ENCODE peak calls at places on chromosome 17, in five cellular contexts. C is nephron progenitor cell; E is OCI-M1; D is T-cell; Z is stimulated activated CD8-positive, alpha-beta memory T cell treated with anti-CD3 and anti-CD28 coated beads, Interleukin-7, amount 100 ng/mL, for 1 hour. N is an unnamed sample.

GRCh38 chr17:78495634-78496033 is 81.6 kb downstream of the DNAH17 start:
- DNase-seq in E (no peak), Z (no peak), D (no peak), C (no peak), N (no peak)

GRCh38 chr17:42072323-42073187 is 22.2 kb upstream of the C17orf113 start:
- DNase-seq in C (peak; percentile 72), Z (no peak), E (no peak), D (no peak), N (no peak)

GRCh38 chr17:21283482-21284318 is 811 bp upstream of the MAP2K3 start:
- DNase-seq in D (no peak), Z (no peak), E (no peak), C (peak; percentile 31), N (no peak)

GRCh38 chr17:21001813-21002221 is 41.0 kb downstream of the USP22 start:
- DNase-seq in C (no peak), E (peak; percentile 18), D (no peak), Z (no peak), N (no peak)

GRCh38 chr17:63434951-63435571 is 11.0 kb downstream of the CYB561 start:
- DNase-seq in C (no peak), Z (no peak), E (peak; percentile 62), D (peak; percentile 72), N (no peak)

GRCh38 chr17:10198509-10199249 is at the start of gene GAS7:
- DNase-seq in D (peak; percentile 47), C (peak; percentile 89), Z (no peak), E (no peak), N (no peak)

GRCh38 chr17:72514888-72515287 is 394.1 kb downstream of the SOX9 start:
- DNase-seq in C (no peak), D (no peak), E (no peak), Z (no peak), N (no peak)

GRCh38 chr17:20156196-20157077 is 147.3 kb downstream of the SPECC1 start:
- DNase-seq in C (peak; percentile 67), D (peak; percentile 4), E (peak; percentile 58), Z (no peak), N (no peak)

GRCh38 chr17:50258647-50259483 is 15.4 kb upstream of the TMEM92 start:
- DNase-seq in C (no peak), D (no peak), E (no peak), Z (no peak), N (no peak)

GRCh38 chr17:10875411-10875810 is 37.5 kb upstream of the PIRT start:
- DNase-seq in C (peak; percentile 79), D (no peak), Z (no peak), E (peak; percentile 28), N (no peak)

GRCh38 chr17:58329808-58330543 is 1.4 kb upstream of the TSPOAP1 start:
- DNase-seq in C (no peak), D (no peak), E (peak; percentile 91), Z (no peak), N (peak; percentile 13)

GRCh38 chr17:31313982-31314787 is at the start of gene EVI2B:
- DNase-seq in C (no peak), E (peak; percentile 93), D (no peak), Z (no peak), N (no peak)

GRCh38 chr17:64687959-64688358 is 25.9 kb upstream of the SMURF2 start:
- DNase-seq in C (no peak), E (no peak), Z (no peak), D (no peak), N (no peak)

GRCh38 chr17:44137891-44138709 is 3.6 kb upstream of the HROB start:
- DNase-seq in Z (no peak), C (peak; percentile 50), D (no peak), E (peak; percentile 86), N (peak; percentile 26)

GRCh38 chr17:64313577-64313976 is 50.5 kb upstream of the TEX2 start:
- DNase-seq in D (no peak), C (no peak), Z (no peak), E (no peak), N (no peak)

GRCh38 chr17:78390241-78391050 is 12.0 kb downstream of the PGS1 start:
- DNase-seq in C (no peak), D (no peak), Z (no peak), E (no peak), N (no peak)

GRCh38 chr17:67311551-67311950 is 54.8 kb downstream of the PSMD12 start:
- DNase-seq in Z (no peak), E (no peak), D (no peak), C (no peak), N (no peak)

GRCh38 chr17:50362661-50363060 is 10.3 kb downstream of the MRPL27 start:
- DNase-seq in E (no peak), Z (no peak), C (no peak), D (no peak), N (no peak)

GRCh38 chr17:73286863-73287296 is 24.9 kb downstream of the CDC42EP4 start:
- DNase-seq in Z (no peak), C (no peak), D (no peak), E (no peak), N (no peak)

GRCh38 chr17:74361613-74362391 is at the start of gene BTBD17:
- DNase-seq in C (peak; percentile 81), Z (no peak), E (peak; percentile 37), D (no peak), N (peak; percentile 14)

GRCh38 chr17:60744355-60744958 is 66.8 kb downstream of the BCAS3 start:
- DNase-seq in C (no peak), D (no peak), E (no peak), Z (no peak), N (no peak)

GRCh38 chr17:835263-835662 is 53.1 kb downstream of the MRM3 start:
- DNase-seq in Z (no peak), E (no peak), D (no peak), C (no peak), N (no peak)

GRCh38 chr17:27782791-27783206 is 17.5 kb downstream of the NOS2 start:
- DNase-seq in E (peak; percentile 26), C (no peak), Z (no peak), D (no peak), N (no peak)

GRCh38 chr17:7763919-7764318 is 46.4 kb downstream of the DNAH2 start:
- DNase-seq in C (no peak), E (no peak), Z (no peak), D (no peak), N (no peak)

GRCh38 chr17:67280279-67280678 is 35.3 kb upstream of the HELZ start:
- DNase-seq in E (no peak), C (no peak), Z (no peak), D (no peak), N (no peak)

GRCh38 chr17:49640556-49640955 is 37.3 kb downstream of the SPOP start:
- DNase-seq in E (no peak), C (no peak), Z (no peak), D (no peak), N (no peak)

GRCh38 chr17:80262291-80262690 is 1.6 kb downstream of the RNF213 start:
- DNase-seq in Z (no peak), D (no peak), C (no peak), E (peak; percentile 54), N (no peak)

GRCh38 chr17:74759243-74759801 is 10.9 kb downstream of the NHERF1 start:
- DNase-seq in Z (no peak), E (no peak), D (peak; percentile 46), C (no peak), N (no peak)

GRCh38 chr17:55588858-55589257 is 77.6 kb upstream of the SMIM36 start:
- DNase-seq in Z (no peak), C (no peak), E (no peak), D (no peak), N (no peak)

GRCh38 chr17:40124279-40125141 is 2.7 kb downstream of the MSL1 start:
- DNase-seq in E (peak; percentile 38), D (no peak), C (no peak), Z (no peak), N (no peak)

GRCh38 chr17:47707056-47707791 is 13.3 kb downstream of the TBKBP1 start:
- DNase-seq in E (no peak), C (no peak), D (no peak), Z (no peak), N (no peak)

GRCh38 chr17:80071116-80071980 is 30.0 kb upstream of the GAA start:
- DNase-seq in C (no peak), Z (no peak), D (no peak), E (peak; percentile 50), N (no peak)

N was measured in activated naive CD4-positive, alpha-beta T cell.